ENCODE peak calls at places on chromosomes 13 and 19, in six cellular contexts. J, U, T, X, H and G are unnamed samples.
A peak's percentile ranks its signal among the peaks of the same experiment; 100 is the strongest.

GRCh38 chr19:383922-384800 is 24.8 kb downstream of the C2CD4C start:
- DNase-seq in H (no peak), U (no peak), J (peak; percentile 89), X (no peak), T (no peak), G (no peak)

GRCh38 chr19:16520986-16521624 is 21.1 kb downstream of the CHERP start:
- DNase-seq in U (no peak), H (no peak), X (no peak), T (no peak), J (no peak), G (no peak)

GRCh38 chr19:7790416-7790815 is 27.4 kb downstream of the CLEC4M start:
- DNase-seq in U (no peak), T (no peak), X (no peak), J (no peak), H (no peak), G (no peak)

GRCh38 chr13:106114981-106115554 is 420.4 kb downstream of the EFNB2 start:
- DNase-seq in H (no peak), J (no peak), X (no peak), U (no peak), T (peak; percentile 69), G (no peak)

GRCh38 chr19:1098177-1099051 is 3.2 kb upstream of the POLR2E start:
- DNase-seq in U (no peak), J (no peak), T (no peak), X (no peak), H (no peak), G (no peak)

GRCh38 chr13:42720116-42720857 is 61.1 kb upstream of the FAM216B start:
- DNase-seq in T (peak; percentile 95), H (no peak), X (peak; percentile 49), U (no peak), J (no peak), G (no peak)

GRCh38 chr13:75326173-75327131 is 155.5 kb downstream of the TBC1D4 start:
- DNase-seq in U (no peak), X (no peak), T (peak; percentile 60), J (no peak), H (no peak), G (no peak)

GRCh38 chr19:5358173-5358800 is 17.7 kb upstream of the PTPRS start:
- DNase-seq in X (no peak), H (no peak), U (no peak), J (peak; percentile 82), T (peak; percentile 34), G (no peak)

GRCh38 chr19:46466536-46467199 is 4.7 kb downstream of the PNMA8A start:
- DNase-seq in T (peak; percentile 91), U (peak; percentile 60), X (no peak), J (no peak), H (no peak), G (no peak)

GRCh38 chr19:16235811-16236710 is 38.4 kb downstream of the AP1M1 start:
- DNase-seq in T (no peak), J (no peak), U (no peak), X (no peak), H (no peak), G (no peak)

GRCh38 chr13:80251403-80251802 is 89.5 kb downstream of the SPRY2 start:
- DNase-seq in X (no peak), T (peak; percentile 69), U (no peak), J (peak; percentile 11), H (no peak), G (no peak)

GRCh38 chr13:92390217-92390616 is 836.4 kb upstream of the GPC6 start:
- DNase-seq in U (no peak), J (no peak), H (no peak), X (no peak), T (peak; percentile 16), G (no peak)

GRCh38 chr19:14073925-14074838 is 1.6 kb downstream of the MISP3 start:
- DNase-seq in U (no peak), H (no peak), T (no peak), J (no peak), X (peak; percentile 44), G (no peak)

GRCh38 chr19:30799854-30800755 is 427.9 kb downstream of the ZNF536 start:
- DNase-seq in X (no peak), U (peak; percentile 27), T (no peak), H (peak; percentile 54), J (peak; percentile 81), G (no peak)

GRCh38 chr19:506404-507285 is 652 bp upstream of the TPGS1 start:
- DNase-seq in U (peak; percentile 97), X (peak; percentile 84), T (peak; percentile 100), J (peak; percentile 99), H (peak; percentile 86), G (peak; percentile 91)

GRCh38 chr19:41570179-41570578 is 5.8 kb upstream of the CEACAM21 start:
- DNase-seq in J (peak; percentile 40), X (peak; percentile 22), T (no peak), U (no peak), H (no peak), G (no peak)

GRCh38 chr19:49189259-49189658 is 31.7 kb downstream of the TRPM4 start:
- DNase-seq in H (no peak), T (no peak), U (no peak), X (no peak), J (no peak), G (no peak)

GRCh38 chr19:16296713-16297112 is 27.9 kb upstream of the KLF2 start:
- DNase-seq in U (no peak), X (peak; percentile 56), H (no peak), T (peak; percentile 26), J (no peak), G (no peak)

GRCh38 chr13:112446867-112447266 is 70.7 kb downstream of the SPACA7 start:
- DNase-seq in X (no peak), J (no peak), H (no peak), T (no peak), U (no peak), G (no peak)

DNA sequence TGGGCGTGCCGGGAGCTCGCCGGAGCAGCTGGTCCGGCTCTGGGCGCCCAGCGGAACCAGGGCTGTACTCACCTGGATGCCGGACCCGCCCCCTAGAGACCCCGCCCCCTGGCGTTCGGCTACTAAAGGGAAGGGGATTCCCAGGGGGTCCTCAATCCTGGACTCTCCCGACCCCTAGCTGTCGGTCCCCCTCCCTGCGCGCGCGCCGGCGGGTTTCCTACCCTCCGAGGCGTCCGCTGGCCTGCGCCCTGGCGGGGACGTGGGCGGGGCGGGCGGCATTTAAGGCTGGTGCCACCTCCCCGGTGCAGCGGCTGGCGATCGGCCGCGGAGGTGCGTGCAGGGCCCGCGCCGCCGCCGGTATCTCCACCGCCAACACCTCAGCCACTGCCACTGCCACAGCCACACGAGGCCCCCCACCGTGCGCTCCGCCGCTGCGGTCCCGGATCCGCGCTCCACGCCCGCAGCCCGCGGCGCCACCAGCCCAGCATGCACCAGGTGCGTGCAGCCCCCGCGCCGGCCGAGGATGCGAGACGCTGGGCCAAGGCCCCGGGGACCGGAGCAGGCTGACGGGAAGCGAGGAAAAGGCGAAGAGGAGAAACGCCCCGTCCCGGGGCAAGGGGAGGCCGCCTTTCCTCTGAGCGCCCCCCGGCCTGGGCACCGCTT is at the start of gene ATP12A:
- DNase-seq in X (peak; percentile 43), H (peak; percentile 70), T (no peak), J (peak; percentile 92), U (no peak), G (no peak)
- TF ChIP-seq CTCF in X (peak; percentile 52), H (peak; percentile 36), T (no peak), J (no peak), U (no peak), G (no peak)

DNA sequence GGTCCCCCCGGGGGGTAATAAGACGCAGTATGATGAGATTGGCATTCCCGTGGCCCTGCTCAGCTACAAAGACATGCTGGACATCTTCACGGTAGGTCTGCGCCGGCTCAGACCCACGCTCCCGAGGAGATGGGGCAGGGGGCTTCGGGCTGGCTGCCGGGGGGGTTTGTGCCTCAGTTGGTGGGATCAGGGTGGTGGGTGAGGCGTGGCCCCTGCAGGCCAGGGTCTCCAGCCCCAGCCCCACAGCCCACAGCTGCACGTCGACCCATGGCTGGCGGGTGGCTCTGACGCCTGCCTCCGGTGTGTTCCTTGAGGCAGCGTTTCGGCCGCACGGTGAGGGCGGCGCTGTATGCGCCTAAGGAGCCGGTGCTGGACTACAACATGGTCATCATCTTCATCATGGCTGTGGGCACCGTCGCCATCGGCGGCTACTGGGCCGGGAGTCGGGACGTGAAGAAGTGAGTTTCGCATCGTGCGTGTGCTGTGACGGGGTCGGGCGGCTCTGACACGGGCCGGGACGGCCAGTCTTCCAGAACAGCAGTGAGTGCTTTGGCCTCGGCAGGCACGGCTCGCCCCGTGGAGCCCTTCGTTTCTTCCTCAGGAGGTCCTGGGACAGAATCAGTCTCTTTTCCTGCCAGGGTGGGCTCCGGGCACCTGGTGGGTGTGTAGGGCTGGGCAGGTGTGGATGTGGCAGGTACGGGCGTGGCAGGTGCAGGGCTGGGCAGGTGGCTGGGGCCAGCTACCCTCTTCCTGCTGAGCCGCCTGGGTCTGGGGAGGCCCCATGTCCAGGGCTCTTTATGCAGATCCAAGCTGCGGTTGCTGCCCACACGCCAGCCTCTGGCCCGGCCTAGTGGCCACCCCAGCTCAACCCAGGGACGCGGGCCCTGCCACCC is 10.5 kb downstream of the SPPL2B start:
- DNase-seq in U (no peak), T (no peak), H (no peak), J (no peak), X (no peak), G (no peak)
- TF ChIP-seq CTCF in U (no peak), T (no peak), H (no peak), J (no peak), X (no peak), G (no peak)

DNA sequence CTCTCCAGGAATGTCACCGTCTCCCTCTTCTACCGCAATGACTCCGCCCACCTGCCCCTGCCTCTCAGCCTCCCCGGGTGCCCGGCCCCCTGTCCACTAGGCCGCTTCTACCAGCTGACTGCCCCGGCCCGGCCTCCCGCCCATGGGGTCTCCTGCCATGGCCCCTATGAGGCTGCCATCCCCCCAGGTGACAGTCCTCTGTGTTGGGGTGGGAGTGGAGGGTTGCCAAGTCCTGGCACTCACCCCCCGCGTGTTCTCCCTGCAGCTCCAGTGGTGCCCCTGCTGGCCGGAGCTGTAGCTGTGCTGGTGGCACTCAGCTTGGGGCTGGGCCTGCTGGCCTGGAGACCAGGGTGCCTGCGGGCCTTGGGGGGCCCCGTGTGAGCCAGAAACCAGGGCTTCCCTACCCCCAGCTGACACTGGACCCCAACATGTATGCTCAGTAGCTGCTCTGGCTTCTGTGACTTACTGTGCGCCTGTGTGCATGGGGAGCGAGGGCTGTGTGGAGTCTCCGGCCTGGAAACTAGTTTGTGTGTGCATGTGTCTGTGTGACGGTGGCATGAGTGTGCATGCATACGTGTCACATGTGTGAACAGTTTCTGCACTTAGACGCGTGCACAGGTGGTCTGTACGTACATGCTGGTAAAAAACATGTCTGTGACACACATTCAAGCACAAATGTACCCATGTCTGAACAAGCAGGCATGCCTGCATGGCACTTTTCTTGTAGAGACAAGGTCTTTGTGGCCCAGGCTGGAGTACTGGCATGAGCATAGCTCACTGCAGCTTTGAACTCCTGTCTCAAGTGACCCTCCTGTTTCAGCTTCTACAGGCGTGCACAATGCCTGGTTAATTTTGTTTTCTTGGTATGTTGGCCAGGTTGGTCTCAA is 4.8 kb downstream of the ACP4 start:
- DNase-seq in U (no peak), T (no peak), J (peak; percentile 67), X (peak; percentile 68), H (no peak), G (no peak)
- TF ChIP-seq CTCF in U (no peak), T (no peak), J (peak; percentile 43), X (peak; percentile 27), H (peak; percentile 18), G (no peak)

DNA sequence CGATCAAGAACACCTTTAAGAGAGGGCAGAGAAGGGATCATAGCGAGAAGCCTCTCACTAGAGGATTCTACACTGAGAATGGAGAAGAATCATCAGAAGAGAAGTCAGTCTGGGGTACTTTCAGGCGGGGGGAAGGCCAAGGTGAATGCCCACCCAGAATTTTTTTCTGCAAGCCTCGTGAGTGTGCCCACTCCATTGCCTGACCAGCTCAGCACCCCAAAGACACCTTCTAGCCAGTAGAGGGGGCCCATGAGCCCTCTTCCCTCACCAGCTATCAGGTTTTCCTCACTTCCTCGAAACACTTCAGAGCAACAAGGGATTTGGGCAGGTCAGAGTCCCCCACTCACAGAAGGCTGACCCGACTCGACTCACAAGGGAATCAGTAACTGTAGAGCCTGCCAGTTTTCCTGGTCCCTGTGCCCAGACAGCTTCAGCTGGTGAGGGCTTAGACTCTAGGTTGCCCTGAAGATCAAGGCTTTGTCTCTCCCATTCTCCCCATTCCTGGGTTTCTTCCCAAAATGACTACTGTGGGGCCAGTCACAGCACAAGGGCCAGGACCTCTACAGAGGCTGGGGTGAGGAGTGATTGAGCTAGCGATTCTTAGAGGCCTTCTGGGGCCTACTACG is 18.4 kb downstream of the NLRP13 start:
- DNase-seq in X (peak; percentile 20), J (no peak), T (no peak), H (no peak), U (no peak), G (no peak)
- TF ChIP-seq CTCF in X (no peak), J (peak; percentile 19), T (no peak), H (no peak), U (no peak), G (no peak)